ENCODE peak calls at places on chromosomes 3 and 15, in four cellular contexts. G is GM20000, C is B cell, T is type B pancreatic cell. W is an unnamed sample.

GRCh38 chr3:38560996-38561717 is 65.0 kb downstream of the EXOG start:
- DNase-seq in C (peak), G (no peak), T (peak), W (no peak)

GRCh38 chr3:101992861-101993260 is 143.5 kb downstream of the NFKBIZ start:
- DNase-seq in C (no peak), G (no peak), T (no peak), W (no peak)

GRCh38 chr3:136891934-136892855 is 30.2 kb downstream of the NCK1 start:
- DNase-seq in T (no peak), G (no peak), C (no peak), W (no peak)

GRCh38 chr15:94523873-94524272 is 292.5 kb downstream of the MCTP2 start:
- DNase-seq in C (no peak), G (no peak), T (no peak), W (no peak)

GRCh38 chr3:149352556-149352955 is 19.1 kb upstream of the TM4SF18 start:
- DNase-seq in C (no peak), T (no peak), G (peak), W (peak)

GRCh38 chr3:43786102-43786952 is 95.6 kb downstream of the ABHD5 start:
- DNase-seq in T (no peak), G (no peak), C (no peak), W (no peak)

GRCh38 chr3:196080517-196080841 is 1.4 kb downstream of the TFRC start:
- DNase-seq in T (no peak), C (no peak), G (no peak), W (no peak)

GRCh38 chr3:23086831-23087230 is 116.3 kb upstream of the UBE2E2 start:
- DNase-seq in G (no peak), T (no peak), C (no peak), W (no peak)

GRCh38 chr3:20975221-20975620 is 775.8 kb downstream of the ZNF385D start:
- DNase-seq in T (no peak), C (no peak), G (no peak), W (no peak)

GRCh38 chr15:33113666-33114483 is 80.6 kb downstream of the FMN1 start:
- DNase-seq in G (no peak), C (no peak), T (no peak), W (no peak)

GRCh38 chr15:98997755-98998154 is 9.8 kb downstream of the PGPEP1L start:
- DNase-seq in G (no peak), C (no peak), T (no peak), W (no peak)

GRCh38 chr3:155908086-155908485 is 37.6 kb downstream of the GMPS start:
- DNase-seq in T (no peak), G (no peak), C (no peak), W (no peak)

GRCh38 chr15:87805117-87805820 is 451.3 kb downstream of the NTRK3 start:
- DNase-seq in G (no peak), C (no peak), T (no peak), W (no peak)

GRCh38 chr15:42704492-42704926 is 32.4 kb downstream of the CDAN1 start:
- DNase-seq in C (peak), G (peak), T (peak), W (peak)

GRCh38 chr15:90829942-90830440 is 38.4 kb upstream of the FURIN start:
- DNase-seq in G (peak), T (no peak), C (no peak), W (peak)

GRCh38 chr15:85412956-85413854 is 32.8 kb downstream of the AKAP13 start:
- DNase-seq in G (peak), T (no peak), C (peak), W (peak)

GRCh38 chr15:85414037-85414436 is 33.6 kb downstream of the AKAP13 start:
- DNase-seq in G (no peak), C (no peak), T (no peak), W (no peak)

GRCh38 chr15:85415779-85416178 is 35.4 kb downstream of the AKAP13 start:
- DNase-seq in G (no peak), T (no peak), C (no peak), W (no peak)

GRCh38 chr15:85414991-85415390 is 34.6 kb downstream of the AKAP13 start:
- DNase-seq in T (no peak), G (no peak), C (no peak), W (no peak)

GRCh38 chr15:85414495-85414894 is 34.1 kb downstream of the AKAP13 start:
- DNase-seq in T (no peak), C (no peak), G (peak), W (peak)
- TF ChIP-seq CTCF in T (no peak), C (peak), G (peak), W (peak)

DNA sequence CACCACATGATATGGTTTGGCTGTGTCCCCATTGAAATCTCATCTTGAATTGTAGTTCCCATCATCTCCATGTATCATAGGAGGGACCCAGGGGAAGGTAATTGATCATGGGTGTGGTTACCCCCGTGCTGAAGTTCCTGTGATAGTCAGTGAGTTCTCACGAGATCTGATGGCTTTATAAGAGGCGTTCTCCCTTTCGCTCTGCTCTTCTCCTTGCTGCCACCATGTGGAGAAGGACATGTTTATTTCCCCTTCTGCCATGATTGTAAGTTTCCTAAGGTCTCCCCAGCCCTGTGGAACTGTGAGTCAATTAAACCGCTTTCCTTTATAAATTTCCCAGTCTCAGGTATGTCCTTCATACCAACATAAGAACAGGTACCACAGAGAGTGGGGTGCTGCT is 21.9 kb downstream of the OSTN start:
- DNase-seq in T (no peak), G (no peak), C (no peak), W (no peak)
- TF ChIP-seq CTCF in T (no peak), G (no peak), C (no peak), W (no peak)

GRCh38 chr3:151008699-151009098 is 36.2 kb upstream of the CLRN1 start:
- DNase-seq in C (no peak), T (no peak), G (no peak), W (no peak)
- TF ChIP-seq CTCF in C (no peak), T (peak), G (no peak), W (no peak)

DNA sequence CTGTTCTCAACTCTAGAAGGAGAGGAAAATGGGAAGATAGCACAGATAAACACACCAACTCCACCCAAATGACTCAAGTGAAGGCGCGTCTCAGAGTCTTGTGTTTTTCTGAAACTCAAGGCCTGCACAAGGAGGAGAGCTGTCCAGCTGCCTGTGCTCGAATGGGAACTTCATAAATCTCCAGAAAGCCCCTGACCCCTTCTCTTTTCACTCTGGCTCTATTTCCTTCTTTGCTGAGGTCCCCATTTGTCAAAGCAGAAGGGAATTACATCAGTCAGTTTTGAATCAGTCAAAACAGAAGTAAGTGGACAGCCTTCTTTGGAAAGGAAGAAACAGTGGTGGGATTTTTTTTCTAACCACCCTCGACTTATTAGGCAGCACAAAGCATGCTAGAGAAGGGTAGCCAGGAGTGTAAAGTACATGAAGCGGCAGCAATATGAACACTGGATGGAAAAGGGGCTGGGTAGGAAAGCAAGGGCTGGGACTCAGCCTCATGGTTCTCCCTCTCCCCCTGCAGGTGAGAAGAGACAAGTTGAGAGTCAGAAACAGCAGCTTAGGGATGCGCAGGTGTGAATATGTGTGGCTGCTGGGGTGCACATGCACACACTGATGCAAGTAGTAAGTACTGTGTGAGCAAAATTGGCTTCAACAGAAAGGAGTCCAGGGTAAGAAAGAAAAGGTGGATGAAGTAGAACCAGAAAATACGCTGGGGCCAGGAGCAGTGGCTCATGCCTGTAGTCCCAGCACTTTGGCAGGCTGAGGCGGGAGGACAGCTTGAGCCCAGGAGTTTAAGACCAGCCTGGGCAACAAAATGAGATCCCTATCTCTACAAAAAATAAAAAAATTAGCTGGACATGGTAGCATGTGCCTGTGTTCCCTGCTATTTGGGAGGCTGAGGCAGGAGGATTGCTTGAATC is 36.6 kb upstream of the MAGEF1 start:
- DNase-seq in T (no peak), G (peak), C (no peak), W (peak)
- TF ChIP-seq CTCF in T (peak), G (no peak), C (no peak), W (no peak)

DNA sequence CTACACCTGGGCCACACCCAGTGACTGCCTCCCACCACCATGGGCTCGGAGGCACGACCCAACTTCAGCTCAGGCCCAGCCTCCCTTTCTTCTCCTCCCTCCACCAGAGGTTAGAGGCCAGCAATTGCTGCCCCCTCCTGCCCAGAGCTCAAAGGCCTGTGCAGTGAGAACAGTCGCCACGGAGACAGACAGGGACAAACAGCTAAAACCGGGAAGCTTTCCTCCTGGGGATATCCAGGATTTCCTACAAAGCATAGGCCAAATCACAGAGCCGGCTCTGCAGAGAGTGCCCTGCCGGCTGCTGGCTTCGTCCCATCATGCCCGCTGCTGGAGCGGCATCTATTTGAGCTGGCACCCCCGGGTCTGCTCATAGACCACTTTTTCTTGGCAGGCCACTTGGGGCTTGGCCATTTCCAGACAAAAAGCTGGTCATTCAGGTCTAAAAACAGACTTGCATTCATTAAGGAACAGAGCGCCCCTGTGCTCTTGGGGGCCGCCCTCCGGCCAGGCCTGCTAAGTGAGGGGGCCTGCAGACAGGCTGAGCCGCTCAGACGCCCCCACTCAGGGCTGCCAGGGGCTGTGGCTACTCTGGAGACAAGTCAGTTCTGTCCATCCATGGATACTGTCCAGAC is 17.5 kb downstream of the GRAMD2A start:
- DNase-seq in T (no peak), G (no peak), C (no peak), W (no peak)
- TF ChIP-seq CTCF in T (no peak), G (no peak), C (no peak), W (no peak)

GRCh38 chr15:48332642-48333034 is 1.4 kb downstream of the DUT start:
- DNase-seq in G (peak), C (no peak), T (no peak), W (no peak)

GRCh38 chr15:48333553-48333952 is 2.3 kb downstream of the DUT start:
- DNase-seq in G (no peak), C (no peak), T (no peak), W (no peak)

GRCh38 chr15:48330045-48330840 is 986 bp upstream of the DUT start:
- DNase-seq in C (no peak), T (no peak), G (no peak), W (no peak)

GRCh38 chr15:48331796-48332641 is 790 bp downstream of the DUT start:
- DNase-seq in C (peak), G (peak), T (peak), W (peak)

DNA sequence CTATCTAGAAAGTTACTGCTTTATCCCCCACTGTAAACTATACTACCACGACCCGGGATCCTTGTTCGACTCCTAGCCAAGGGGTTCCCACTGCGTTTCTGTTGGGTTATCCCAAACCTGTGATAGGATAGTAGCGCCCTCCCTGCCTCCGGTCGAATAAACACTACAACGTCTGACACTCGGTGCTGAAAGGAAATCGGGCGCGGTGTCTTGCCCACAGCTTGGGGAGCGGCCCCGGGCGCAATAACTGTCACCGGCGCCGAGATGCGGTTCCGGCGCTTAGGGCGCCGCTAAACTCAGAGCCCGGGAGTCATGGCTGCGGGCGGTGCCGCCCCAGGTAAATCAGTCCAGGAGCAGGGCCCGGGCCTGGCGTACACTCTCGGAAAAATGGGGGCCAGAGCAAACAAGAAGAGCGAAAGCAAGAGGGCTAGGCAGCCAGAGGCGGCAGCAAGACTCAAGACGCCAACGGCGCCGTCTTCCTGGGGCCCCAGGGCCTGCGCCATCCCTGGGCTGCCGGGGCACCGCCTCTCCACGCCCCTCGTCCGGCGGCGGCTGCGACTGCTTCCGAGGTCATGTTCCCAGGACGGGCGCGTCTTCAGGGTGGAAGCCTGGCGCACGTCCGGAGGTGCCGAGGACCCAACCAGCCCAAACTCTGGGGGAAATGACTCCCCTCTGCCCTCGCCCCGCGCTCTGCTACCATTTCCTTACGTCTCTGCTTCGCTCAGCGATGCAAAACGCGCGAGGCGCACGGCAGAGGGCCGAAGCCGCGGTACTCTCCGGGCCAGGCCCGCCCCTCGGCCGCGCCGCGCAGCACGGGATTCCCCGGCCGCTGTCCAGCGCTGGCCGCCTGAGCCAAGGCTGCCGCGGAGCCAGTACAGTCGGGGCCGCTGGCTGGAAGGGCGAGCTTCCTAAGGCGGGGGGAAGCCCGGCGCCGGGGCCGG is at the start of gene DUT:
- DNase-seq in T (peak), G (peak), C (peak), W (peak)
- TF ChIP-seq CTCF in T (no peak), G (no peak), C (no peak), W (peak)

GRCh38 chr15:101019351-101019750 is 100.2 kb downstream of the LRRK1 start:
- DNase-seq in C (no peak), G (no peak), T (peak), W (no peak)

GRCh38 chr15:101017935-101018849 is 99.0 kb downstream of the LRRK1 start:
- DNase-seq in G (no peak), T (peak), C (peak), W (no peak)

GRCh38 chr15:101016581-101016980 is 97.4 kb downstream of the LRRK1 start:
- DNase-seq in T (no peak), C (no peak), G (no peak), W (no peak)

GRCh38 chr15:101014921-101015841 is 96.0 kb downstream of the LRRK1 start:
- DNase-seq in G (peak), T (peak), C (peak), W (peak)

DNA sequence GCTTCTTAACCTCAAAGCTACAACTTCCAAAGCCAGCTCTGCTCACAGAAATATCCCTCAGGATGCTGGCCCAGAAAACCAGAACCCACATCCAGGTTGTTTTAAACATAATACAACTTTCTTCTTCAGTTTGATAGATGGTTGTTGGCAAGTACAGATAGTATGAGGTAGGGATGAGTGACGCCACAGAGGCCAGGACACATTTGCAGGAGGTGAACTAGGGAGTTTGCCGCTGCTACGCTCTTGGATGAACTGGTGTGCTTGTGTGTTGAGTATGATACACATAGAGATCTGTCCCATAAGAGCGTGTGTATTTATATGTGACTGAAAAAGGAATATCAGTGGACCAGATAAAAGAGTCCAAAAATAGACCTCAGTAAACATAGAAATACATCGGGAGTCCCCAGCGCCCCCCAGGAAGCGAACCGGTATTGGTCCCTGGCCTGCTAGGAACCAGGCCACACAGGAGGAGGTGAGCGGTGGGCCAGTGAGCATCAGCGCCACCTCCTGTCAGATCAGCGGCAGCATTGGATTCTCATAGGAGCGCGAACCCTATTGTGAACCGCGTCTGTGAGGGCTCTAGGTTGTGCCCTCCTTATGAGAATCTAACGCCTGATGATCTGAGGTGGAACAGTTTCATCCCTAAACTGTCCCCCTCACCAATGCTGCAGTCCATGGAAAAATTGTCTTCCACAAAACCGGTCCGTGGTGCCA is 98.0 kb downstream of the LRRK1 start:
- DNase-seq in G (no peak), T (peak), C (no peak), W (no peak)
- TF ChIP-seq CTCF in G (no peak), T (peak), C (no peak), W (peak)

DNA sequence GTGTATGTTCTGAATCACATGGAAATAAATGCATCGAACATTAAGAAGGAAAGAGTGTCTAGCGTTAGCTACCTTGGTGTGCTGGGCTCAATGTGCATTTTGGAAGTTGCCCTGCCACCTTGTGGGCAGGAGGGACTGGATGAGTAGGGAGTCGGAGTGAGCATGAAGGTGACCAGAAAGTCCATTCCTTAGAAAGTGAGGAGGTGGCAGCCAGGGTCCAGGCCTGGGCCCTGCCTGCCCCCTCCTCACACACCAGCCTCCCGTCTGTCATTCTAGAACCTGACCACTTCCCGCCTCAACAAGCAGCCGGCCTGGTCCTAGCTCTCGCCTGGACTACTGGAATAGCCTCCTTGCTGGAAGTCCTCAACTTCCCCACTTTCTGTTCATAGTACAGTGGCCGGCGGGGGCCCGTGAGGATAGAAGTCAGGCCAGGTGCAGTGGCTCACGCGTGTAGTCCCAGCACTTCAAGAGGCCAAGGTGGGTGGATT is 10.2 kb upstream of the GATA2 start:
- DNase-seq in T (no peak), G (no peak), C (no peak), W (no peak)
- TF ChIP-seq CTCF in T (peak), G (no peak), C (no peak), W (peak)